ENCODE peak calls at places on chromosomes 3 and 15, in ten cellular contexts. U, N, P, W, L, S, E, J, I and D are unnamed samples.

GRCh38 chr15:48653216-48653615 is 7.7 kb upstream of the FBN1 start:
- DNase-seq in U (no peak), N (no peak), P (no peak), W (no peak), L (no peak), S (no peak), E (no peak), J (no peak), I (no peak), D (no peak)

GRCh38 chr3:127002195-127003174 is 19.6 kb downstream of the PLXNA1 start:
- DNase-seq in U (peak; percentile 89), N (peak; percentile 87), P (peak; percentile 84), W (peak; percentile 83), L (peak; percentile 70), S (peak; percentile 93), E (peak; percentile 92), J (no peak), I (peak; percentile 88), D (peak; percentile 93)

GRCh38 chr3:43153189-43154083 is 47.6 kb upstream of the POMGNT2 start:
- DNase-seq in U (peak; percentile 72), N (peak; percentile 64), P (no peak), W (no peak), L (no peak), S (peak; percentile 72), E (peak; percentile 76), J (no peak), I (no peak), D (peak; percentile 74)

GRCh38 chr3:31724144-31724543 is 191.4 kb downstream of the STT3B start:
- DNase-seq in U (no peak), N (no peak), P (no peak), W (no peak), L (no peak), S (no peak), E (no peak), J (no peak), I (no peak), D (no peak)

GRCh38 chr3:188760408-188760807 is 411.4 kb upstream of the TPRG1 start:
- DNase-seq in U (no peak), N (peak; percentile 14), P (peak; percentile 53), W (peak; percentile 88), L (no peak), S (peak; percentile 82), E (no peak), J (no peak), I (no peak), D (peak; percentile 60)

GRCh38 chr3:78494831-78495230 is 1273.0 kb downstream of the ROBO1 start:
- DNase-seq in U (no peak), N (no peak), P (no peak), W (no peak), L (no peak), S (no peak), E (no peak), J (no peak), I (no peak), D (no peak)

GRCh38 chr3:50275160-50275995 is 3.5 kb upstream of the LSMEM2 start:
- DNase-seq in U (no peak), N (no peak), P (no peak), W (no peak), L (no peak), S (no peak), E (no peak), J (no peak), I (no peak), D (no peak)

GRCh38 chr3:24688446-24689148 is 193.9 kb upstream of the THRB start:
- DNase-seq in U (no peak), N (no peak), P (no peak), W (peak; percentile 67), L (no peak), S (peak; percentile 77), E (no peak), J (peak; percentile 87), I (no peak), D (peak; percentile 26)

GRCh38 chr3:31862861-31863260 is 118.2 kb downstream of the OSBPL10 start:
- DNase-seq in U (no peak), N (no peak), P (no peak), W (no peak), L (no peak), S (peak; percentile 34), E (no peak), J (no peak), I (no peak), D (peak; percentile 60)

GRCh38 chr15:88243895-88244787 is 12.4 kb downstream of the NTRK3 start:
- DNase-seq in U (no peak), N (peak; percentile 15), P (peak; percentile 23), W (peak; percentile 38), L (no peak), S (peak; percentile 17), E (no peak), J (peak; percentile 42), I (peak; percentile 35), D (peak; percentile 47)

GRCh38 chr3:191070201-191070600 is 128.8 kb upstream of the OSTN start:
- DNase-seq in U (no peak), N (peak; percentile 90), P (peak; percentile 50), W (peak; percentile 93), L (peak; percentile 68), S (peak; percentile 95), E (no peak), J (peak; percentile 94), I (no peak), D (peak; percentile 80)

GRCh38 chr3:82643948-82644347 is 882.5 kb upstream of the GBE1 start:
- DNase-seq in U (no peak), N (no peak), P (no peak), W (peak; percentile 13), L (no peak), S (peak; percentile 3), E (no peak), J (peak; percentile 51), I (peak; percentile 8), D (no peak)
- TF ChIP-seq CTCF in U (no peak), N (no peak), P (no peak), W (no peak), L (no peak), S (no peak), E (no peak), J (peak; percentile 55), I (no peak), D (no peak)

DNA sequence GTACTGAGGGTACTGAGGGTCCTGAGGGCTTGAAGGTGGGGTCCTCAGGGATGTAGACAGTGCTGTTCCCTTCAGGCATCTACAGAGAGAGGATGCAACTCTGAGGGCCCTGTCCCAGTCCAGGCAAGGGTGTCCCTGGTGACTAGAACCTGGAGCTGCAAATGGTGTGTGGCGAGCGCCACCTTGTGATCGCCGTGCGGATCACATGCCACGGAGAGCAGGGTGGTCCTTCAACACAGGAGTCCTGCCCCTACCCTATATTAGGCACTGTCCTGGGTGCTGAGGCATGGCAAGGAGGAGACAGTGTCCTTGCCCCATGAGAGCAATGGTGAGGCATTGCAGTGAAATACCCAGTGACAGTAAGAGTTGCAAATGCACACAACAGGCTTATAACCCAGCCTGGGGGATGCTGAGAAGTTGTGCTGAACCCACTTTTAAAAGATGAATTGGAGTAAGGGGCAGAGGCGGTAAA is 23.6 kb downstream of the RHCG start:
- DNase-seq in U (no peak), N (peak; percentile 70), P (peak; percentile 67), W (peak; percentile 66), L (no peak), S (peak; percentile 40), E (no peak), J (peak; percentile 75), I (peak; percentile 75), D (peak; percentile 70)
- TF ChIP-seq CTCF in U (no peak), N (peak; percentile 91), P (peak; percentile 88), W (peak; percentile 89), L (peak; percentile 86), S (peak; percentile 51), E (peak; percentile 71), J (peak; percentile 93), I (peak; percentile 92), D (peak; percentile 86)

GRCh38 chr3:36135863-36136262 is 244.4 kb upstream of the STAC start:
- DNase-seq in U (no peak), N (no peak), P (no peak), W (no peak), L (no peak), S (no peak), E (no peak), J (no peak), I (no peak), D (no peak)

GRCh38 chr3:36132214-36132613 is 248.1 kb upstream of the STAC start:
- DNase-seq in U (no peak), N (no peak), P (no peak), W (no peak), L (no peak), S (no peak), E (no peak), J (peak; percentile 6), I (no peak), D (peak; percentile 18)
- TF ChIP-seq CTCF in U (no peak), N (no peak), P (no peak), W (peak; percentile 14), L (peak; percentile 29), S (no peak), E (no peak), J (peak; percentile 54), I (no peak), D (peak; percentile 30)

DNA sequence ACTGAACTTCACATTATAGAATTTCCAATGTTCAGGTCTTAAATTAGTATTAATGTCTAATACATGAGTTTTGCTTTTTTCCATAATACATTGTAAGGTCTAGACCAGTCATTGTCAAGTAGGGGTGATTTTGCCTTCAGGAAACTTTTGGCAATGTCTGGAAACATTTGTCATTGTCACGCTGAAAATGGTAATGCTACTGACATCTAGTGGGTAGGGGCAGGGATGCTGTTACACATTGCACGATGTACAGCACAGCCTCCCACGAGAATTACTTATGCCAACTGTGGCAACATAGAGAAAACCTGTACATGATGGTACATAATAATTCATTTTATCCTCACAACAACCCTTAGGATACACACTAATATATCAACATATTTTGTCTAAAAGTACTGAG is 384.1 kb downstream of the CADM2 start:
- DNase-seq in U (no peak), N (no peak), P (peak; percentile 1), W (peak; percentile 48), L (no peak), S (peak; percentile 3), E (no peak), J (peak; percentile 69), I (peak; percentile 12), D (no peak)
- TF ChIP-seq CTCF in U (no peak), N (no peak), P (peak; percentile 25), W (peak; percentile 71), L (no peak), S (no peak), E (peak; percentile 60), J (peak; percentile 87), I (peak; percentile 24), D (no peak)

GRCh38 chr15:85454403-85454802 is 74.0 kb downstream of the AKAP13 start:
- DNase-seq in U (no peak), N (no peak), P (no peak), W (no peak), L (no peak), S (no peak), E (no peak), J (no peak), I (no peak), D (no peak)
- TF ChIP-seq CTCF in U (no peak), N (no peak), P (no peak), W (peak; percentile 13), L (no peak), S (no peak), E (no peak), J (no peak), I (no peak), D (no peak)